ENCODE peak calls at places on chromosomes 3 and 15, in four cellular contexts. N is smooth muscle cell of the brain vasculature; K is GF-D8; H is naive thymus-derived CD8-positive, alpha-beta T cell. U is an unnamed sample.

GRCh38 chr15:93072011-93072410 is 17.0 kb downstream of the RGMA start:
- DNase-seq in N (peak), H (no peak), K (no peak), U (no peak)

GRCh38 chr15:27167738-27168137 is 196.8 kb downstream of the GABRG3 start:
- DNase-seq in H (no peak), N (no peak), K (no peak), U (no peak)

GRCh38 chr3:45507820-45508317 is 86.7 kb upstream of the LIMD1 start:
- DNase-seq in H (peak), N (peak), K (no peak), U (no peak)

GRCh38 chr3:36959821-36960220 is 15.0 kb upstream of the TRANK1 start:
- DNase-seq in H (no peak), N (no peak), K (no peak), U (peak)

GRCh38 chr3:105367063-105367405 is 325 bp downstream of the ALCAM start:
- DNase-seq in H (peak), K (no peak), N (no peak), U (peak)

GRCh38 chr3:67524046-67524445 is 130.4 kb downstream of the SUCLG2 start:
- DNase-seq in H (no peak), N (no peak), K (no peak), U (no peak)

GRCh38 chr3:147943265-147943945 is 534.2 kb downstream of the ZIC1 start:
- DNase-seq in H (no peak), K (no peak), N (peak), U (peak)

GRCh38 chr15:90174140-90174891 is 26.8 kb upstream of the SEMA4B start:
- DNase-seq in H (no peak), K (no peak), N (peak), U (peak)

GRCh38 chr3:133574260-133574881 is 885 bp downstream of the CDV3 start:
- DNase-seq in H (peak), K (no peak), N (no peak), U (peak)

GRCh38 chr3:76321615-76322014 is 536.3 kb upstream of the ZNF717 start:
- DNase-seq in K (no peak), N (no peak), H (no peak), U (no peak)

GRCh38 chr15:100298257-100298656 is 43.5 kb downstream of the ADAMTS17 start:
- DNase-seq in H (no peak), K (no peak), N (no peak), U (no peak)